ENCODE peak calls at places on chromosomes 7 and 10, in nine cellular contexts. G is activated effector memory CD4-positive, alpha-beta T cell treated with anti-CD3 and anti-CD28 coated beads, Interleukin-2, amount 50 U/mL, for 16 hours; J is stimulated activated CD4-positive, alpha-beta T cell treated with anti-CD3 and anti-CD28 coated beads, Interleukin-12 subunit alpha, Interleukin-12 subunit beta, amount 100 ng/mL, for 4 hours; Q is GM19239; I is stimulated activated CD8-positive, alpha-beta memory T cell treated with anti-CD3 and anti-CD28 coated beads, Interleukin-4, amount 100 ng/mL, for 24 hours; Z is activated gamma-delta T cell treated with Interleukin-2 at 50 U/mL for 16 hours; N is hippocampal formation; T is non-pigmented ciliary epithelial cell; L is mucosa of gallbladder. M is an unnamed sample.
A peak's percentile ranks its signal among the peaks of the same experiment; 100 is the strongest.

GRCh38 chr10:84196941-84197340 is 2.6 kb downstream of the CDHR1 start:
- DNase-seq in G (no peak), J (no peak), T (no peak), Z (no peak), N (no peak), I (no peak), L (peak; percentile 42), Q (no peak), M (no peak)

GRCh38 chr10:70286616-70287015 is 2.8 kb upstream of the NPFFR1 start:
- DNase-seq in J (no peak), G (no peak), I (no peak), N (no peak), Q (no peak), Z (no peak), T (no peak), L (no peak), M (no peak)

GRCh38 chr7:149814494-149814893 is 23.7 kb upstream of the ZNF862 start:
- DNase-seq in I (no peak), L (no peak), Q (no peak), T (no peak), N (no peak), Z (no peak), J (no peak), G (no peak), M (no peak)

GRCh38 chr7:55242613-55243012 is 122.5 kb upstream of the LANCL2 start:
- DNase-seq in I (no peak), J (no peak), Z (no peak), T (no peak), N (no peak), L (no peak), Q (no peak), G (no peak), M (no peak)

GRCh38 chr7:30465342-30466170 is 13.0 kb downstream of the NOD1 start:
- DNase-seq in N (no peak), G (peak; percentile 36), Z (no peak), J (no peak), I (no peak), L (no peak), Q (no peak), T (no peak), M (no peak)

GRCh38 chr7:147923841-147924240 is 666.7 kb upstream of the C7orf33 start:
- DNase-seq in N (no peak), Z (no peak), L (no peak), Q (no peak), J (no peak), G (no peak), I (no peak), T (no peak), M (no peak)

GRCh38 chr7:11456574-11456973 is 375.4 kb downstream of the THSD7A start:
- DNase-seq in Z (no peak), N (no peak), Q (no peak), T (no peak), I (no peak), G (no peak), J (no peak), L (no peak), M (no peak)

GRCh38 chr7:42233166-42233565 is 3.8 kb downstream of the GLI3 start:
- DNase-seq in J (no peak), Z (no peak), G (no peak), L (no peak), N (no peak), I (no peak), Q (no peak), T (no peak), M (no peak)

GRCh38 chr7:100655908-100656674 is at the start of gene ACTL6B:
- DNase-seq in I (peak; percentile 48), Z (peak; percentile 39), T (no peak), J (peak; percentile 52), L (peak; percentile 59), N (peak; percentile 37), G (peak; percentile 82), Q (no peak), M (peak; percentile 45)

GRCh38 chr10:49167629-49168540 is 20.3 kb downstream of the TMEM273 start:
- DNase-seq in T (no peak), G (no peak), Q (no peak), J (no peak), L (peak; percentile 11), I (no peak), N (no peak), Z (no peak), M (no peak)

GRCh38 chr7:155002411-155003214 is at the start of gene PAXIP1:
- DNase-seq in L (no peak), J (peak; percentile 58), Q (peak; percentile 79), T (no peak), I (peak; percentile 52), N (peak; percentile 84), G (peak; percentile 88), Z (peak; percentile 56), M (no peak)

GRCh38 chr7:11327633-11328032 is 354.0 kb downstream of the PHF14 start:
- DNase-seq in Z (no peak), G (no peak), T (no peak), N (no peak), L (no peak), I (no peak), Q (no peak), J (no peak), M (no peak)